ENCODE peak calls at places on chromosomes 1 and 21, in seven cellular contexts. T is AG04450, U is AG10803, Q is right atrium auricular region, J is lung, A is dorsolateral prefrontal cortex, M is tibial artery. D is an unnamed sample.
A peak's percentile ranks its signal among the peaks of the same experiment; 100 is the strongest.

GRCh38 chr1:2356911-2357845 is 34.2 kb downstream of the MORN1 start:
- DNase-seq in U (no peak), M (peak; percentile 60), A (no peak), J (no peak), Q (no peak), T (no peak), D (no peak)

GRCh38 chr1:205535866-205536758 is 31.6 kb downstream of the CDK18 start:
- DNase-seq in M (peak; percentile 34), T (no peak), A (no peak), U (no peak), Q (no peak), J (no peak), D (peak; percentile 18)

GRCh38 chr1:65232402-65233122 is 76.8 kb upstream of the DNAJC6 start:
- DNase-seq in U (no peak), J (no peak), Q (no peak), M (no peak), T (no peak), A (no peak), D (no peak)

GRCh38 chr1:54407957-54408700 is 1.9 kb upstream of the SSBP3 start:
- DNase-seq in A (no peak), T (peak; percentile 47), J (no peak), M (no peak), U (peak; percentile 87), Q (no peak), D (no peak)

GRCh38 chr1:58447891-58448290 is 98.6 kb downstream of the OMA1 start:
- DNase-seq in J (no peak), U (peak; percentile 66), T (no peak), M (no peak), Q (no peak), A (no peak), D (peak; percentile 49)

GRCh38 chr21:43758132-43758619 is 17.9 kb downstream of the CSTB start:
- DNase-seq in Q (peak; percentile 82), U (peak; percentile 49), J (no peak), M (peak; percentile 86), A (no peak), T (no peak), D (no peak)

GRCh38 chr1:9004731-9005708 is 21.2 kb downstream of the SLC2A7 start:
- DNase-seq in J (peak; percentile 82), U (peak; percentile 88), A (peak; percentile 63), T (peak; percentile 76), M (peak; percentile 83), Q (peak; percentile 87), D (peak; percentile 80)

GRCh38 chr1:200260587-200261335 is 149.1 kb downstream of the ZNF281 start:
- DNase-seq in T (no peak), A (no peak), J (no peak), M (no peak), Q (no peak), U (peak; percentile 87), D (no peak)

GRCh38 chr1:160214481-160215140 is 9.4 kb downstream of the PEA15 start:
- DNase-seq in M (no peak), Q (no peak), U (no peak), A (no peak), J (no peak), T (no peak), D (peak; percentile 25)

GRCh38 chr21:44749116-44749758 is 37.9 kb upstream of the TSPEAR start:
- DNase-seq in U (no peak), Q (no peak), T (no peak), J (no peak), M (peak; percentile 49), A (peak; percentile 25), D (no peak)

GRCh38 chr1:247103777-247104591 is at the start of gene ZNF669:
- DNase-seq in U (peak; percentile 93), M (peak; percentile 98), Q (peak; percentile 97), T (peak; percentile 91), J (peak; percentile 97), A (peak; percentile 97), D (peak; percentile 98)

GRCh38 chr1:7366955-7367665 is 404.0 kb upstream of the VAMP3 start:
- DNase-seq in J (no peak), T (no peak), M (no peak), A (no peak), Q (no peak), U (no peak), D (no peak)

GRCh38 chr1:147851149-147851548 is 51.4 kb upstream of the GJA8 start:
- DNase-seq in M (no peak), A (no peak), J (no peak), Q (no peak), U (no peak), T (no peak), D (peak; percentile 38)

GRCh38 chr1:179575497-179576314 is at the start of gene NPHS2:
- DNase-seq in M (no peak), U (no peak), J (no peak), A (no peak), Q (no peak), T (no peak), D (no peak)

GRCh38 chr1:160711528-160712311 is at the start of gene CD48:
- DNase-seq in A (no peak), U (no peak), J (no peak), Q (no peak), T (no peak), M (no peak), D (no peak)

GRCh38 chr1:231826566-231826965 is 200.0 kb downstream of the DISC1 start:
- DNase-seq in J (no peak), A (no peak), T (no peak), M (no peak), Q (no peak), U (no peak), D (no peak)

GRCh38 chr1:159055181-159055621 is 21.4 kb downstream of the AIM2 start:
- DNase-seq in Q (no peak), T (no peak), A (no peak), U (no peak), M (no peak), J (no peak), D (no peak)

GRCh38 chr1:210646258-210646616 is 317.5 kb downstream of the HHAT start:
- DNase-seq in U (no peak), M (no peak), A (no peak), T (no peak), Q (no peak), J (no peak), D (no peak)

GRCh38 chr1:109186704-109187071 is 27.0 kb upstream of the SARS1 start:
- DNase-seq in T (no peak), A (peak; percentile 73), U (peak; percentile 27), J (peak; percentile 62), M (no peak), Q (no peak), D (no peak)

GRCh38 chr1:43597028-43597427 is 52.9 kb upstream of the KDM4A start:
- DNase-seq in Q (no peak), U (no peak), A (no peak), M (no peak), T (no peak), J (no peak), D (no peak)

DNA sequence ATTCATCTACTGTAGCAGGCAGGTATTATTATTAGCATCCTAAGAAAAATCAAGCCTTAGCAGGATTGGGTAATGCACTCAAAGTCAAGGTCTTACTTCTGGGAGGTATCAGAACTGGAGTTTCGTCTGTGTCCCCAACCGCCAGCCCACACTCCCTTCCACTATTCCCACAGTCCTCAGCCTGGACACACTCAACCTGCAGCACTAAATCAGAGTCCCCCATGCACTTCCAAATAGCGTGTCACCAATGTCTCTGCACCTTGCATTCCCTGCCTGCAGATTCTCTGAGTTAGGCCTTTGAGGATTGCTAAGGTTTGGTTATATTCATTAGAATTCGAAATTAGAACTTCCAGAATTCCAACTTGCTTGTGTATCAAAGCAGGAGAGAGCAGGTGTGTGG is 3.9 kb downstream of the LYPD8 start:
- DNase-seq in J (no peak), U (no peak), A (no peak), Q (no peak), T (no peak), M (no peak), D (no peak)
- H3K4me3 ChIP-seq in J (no peak overlapping the region), U (no peak overlapping the region), A (no peak overlapping the region), Q (no peak overlapping the region), T (no peak overlapping the region), M (no peak overlapping the region), D (no peak overlapping the region)

GRCh38 chr21:17526771-17527170 is 13.9 kb downstream of the CXADR start:
- DNase-seq in T (no peak), Q (no peak), A (no peak), U (no peak), M (no peak), J (no peak), D (no peak)

GRCh38 chr21:17524635-17525034 is 11.8 kb downstream of the CXADR start:
- DNase-seq in U (no peak), A (no peak), Q (no peak), T (no peak), M (no peak), J (no peak), D (no peak)

GRCh38 chr21:17529648-17530047 is 16.8 kb downstream of the CXADR start:
- DNase-seq in U (no peak), T (no peak), Q (no peak), A (no peak), M (no peak), J (no peak), D (no peak)

GRCh38 chr21:17527711-17528110 is 14.9 kb downstream of the CXADR start:
- DNase-seq in T (no peak), J (no peak), M (no peak), A (no peak), U (no peak), Q (no peak), D (no peak)

DNA sequence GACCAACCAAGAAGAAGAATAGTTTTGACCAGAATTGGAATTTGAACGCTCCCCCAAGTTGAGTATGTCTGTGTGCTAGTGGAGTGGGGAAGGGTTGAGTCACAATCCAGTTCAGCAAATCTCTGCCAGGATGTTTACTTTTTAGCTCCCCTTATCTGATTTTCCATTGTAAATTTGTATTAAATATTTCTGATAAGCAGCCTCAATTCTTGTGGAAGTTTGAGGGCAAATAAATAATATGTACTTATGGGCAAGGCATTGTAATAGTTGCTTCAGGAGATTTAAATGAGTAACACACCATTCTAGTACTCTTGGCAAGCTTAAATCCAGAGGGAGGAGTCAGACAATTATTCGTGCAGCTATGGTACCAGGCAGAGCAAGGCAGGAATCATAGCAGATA is 14.4 kb downstream of the CXADR start:
- DNase-seq in T (no peak), J (no peak), U (no peak), A (no peak), M (no peak), Q (no peak), D (peak; percentile 55)
- H3K4me3 ChIP-seq in T (no peak overlapping the region), J (no peak overlapping the region), U (no peak overlapping the region), A (no peak overlapping the region), M (no peak overlapping the region), Q (no peak overlapping the region), D (no peak overlapping the region)

DNA sequence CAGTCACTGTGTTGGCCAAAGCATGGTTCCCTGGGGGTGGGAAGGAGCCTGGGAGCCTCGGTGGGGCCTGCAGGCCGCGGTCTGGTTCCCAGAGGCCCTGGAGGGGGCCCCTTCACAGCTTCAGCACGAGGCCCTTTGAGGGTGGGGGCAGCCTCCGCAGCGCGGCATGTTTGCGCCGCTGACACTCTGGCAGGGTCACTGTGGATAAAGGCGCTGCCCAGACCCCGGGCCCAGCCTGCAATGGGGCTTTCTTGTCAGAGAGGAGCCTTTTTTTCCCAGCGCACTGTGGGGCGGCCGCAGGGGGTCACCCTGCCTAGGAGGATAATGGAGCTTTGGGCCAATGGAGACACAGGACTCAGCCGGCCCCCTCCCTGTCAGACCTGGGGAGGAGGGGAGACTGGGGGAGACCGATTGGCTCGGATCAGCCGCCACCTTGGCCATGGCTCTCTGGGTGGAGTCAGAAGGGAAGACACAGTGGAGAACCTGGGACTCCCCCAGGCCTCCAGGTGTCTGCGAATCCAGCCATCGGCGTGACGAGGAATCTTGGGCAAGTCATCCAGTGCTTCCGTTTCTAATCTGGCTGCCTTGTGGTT is 26.0 kb downstream of the EPHB2 start:
- DNase-seq in Q (no peak), A (no peak), M (no peak), U (no peak), T (no peak), J (no peak), D (no peak)
- H3K4me3 ChIP-seq in Q (no peak overlapping the region), A (no peak overlapping the region), M (no peak overlapping the region), U (no peak overlapping the region), T (no peak overlapping the region), J (no peak overlapping the region), D (no peak overlapping the region)

GRCh38 chr1:161934278-161934608 is 89.4 kb downstream of the OLFML2B start:
- DNase-seq in J (no peak), Q (no peak), U (peak; percentile 34), T (no peak), M (no peak), A (no peak), D (no peak)
- H3K4me3 ChIP-seq in J (no peak overlapping the region), Q (no peak overlapping the region), U (no peak overlapping the region), T (no peak overlapping the region), M (no peak overlapping the region), A (no peak overlapping the region), D (no peak overlapping the region)